ENCODE peak calls at places on chromosomes 11 and 22, in seven cellular contexts. B is Panc1, P is GM23338, V is HCT116, M is GM12878, S is K562, A is SK-N-SH. U is an unnamed sample.

GRCh38 chr22:43007519-43008102 is 7.3 kb downstream of the PACSIN2 start:
- DNase-seq in B (no peak), P (no peak), V (no peak), M (no peak), S (peak; percentile 52), A (no peak), U (peak; percentile 14)

GRCh38 chr11:72787262-72788104 is 6.4 kb downstream of the STARD10 start:
- DNase-seq in B (no peak), P (peak; percentile 95), V (no peak), M (no peak), S (peak; percentile 85), A (peak; percentile 46), U (peak; percentile 80)

GRCh38 chr11:79236541-79236971 is 204.3 kb downstream of the TENM4 start:
- DNase-seq in B (no peak), P (no peak), V (no peak), M (no peak), S (no peak), A (no peak), U (no peak)

GRCh38 chr11:131579932-131580387 is 209.5 kb downstream of the NTM start:
- DNase-seq in B (no peak), P (peak; percentile 87), V (no peak), M (no peak), S (peak; percentile 32), A (peak; percentile 61), U (peak; percentile 7)

GRCh38 chr11:105000167-105000566 is 22.8 kb downstream of the CASP5 start:
- DNase-seq in B (no peak), P (peak; percentile 50), V (peak; percentile 37), M (no peak), S (no peak), A (no peak), U (no peak)

GRCh38 chr11:65853249-65853979 is 4.6 kb downstream of the CFL1 start:
- DNase-seq in B (no peak), P (peak; percentile 68), V (no peak), M (no peak), S (no peak), A (peak; percentile 45), U (no peak)

GRCh38 chr11:44138286-44138685 is 42.8 kb downstream of the EXT2 start:
- DNase-seq in B (no peak), P (no peak), V (no peak), M (no peak), S (no peak), A (no peak), U (no peak)

GRCh38 chr11:32138902-32139301 is 48.0 kb downstream of the RCN1 start:
- DNase-seq in B (no peak), P (no peak), V (no peak), M (no peak), S (no peak), A (no peak), U (no peak)

GRCh38 chr22:48748113-48748859 is 1079.4 kb downstream of the BRD1 start:
- DNase-seq in B (no peak), P (no peak), V (no peak), M (no peak), S (no peak), A (no peak), U (no peak)

GRCh38 chr11:97862021-97862420 is 1158.7 kb upstream of the CNTN5 start:
- DNase-seq in B (no peak), P (no peak), V (no peak), M (no peak), S (no peak), A (no peak), U (no peak)

GRCh38 chr11:97860237-97860636 is 1160.5 kb upstream of the CNTN5 start:
- DNase-seq in B (no peak), P (no peak), V (no peak), M (no peak), S (no peak), A (no peak), U (no peak)

GRCh38 chr11:97865424-97866012 is 1155.2 kb upstream of the CNTN5 start:
- DNase-seq in B (no peak), P (no peak), V (no peak), M (no peak), S (no peak), A (no peak), U (no peak)
- TF ChIP-seq POLR2AphosphoS5 in B (no peak), P (no peak), V (no peak), M (no peak), S (no peak), A (no peak), U (no peak)

GRCh38 chr11:100735949-100736675 is 49.0 kb downstream of the ARHGAP42 start:
- DNase-seq in B (no peak), P (no peak), V (no peak), M (no peak), S (no peak), A (no peak), U (no peak)
- TF ChIP-seq REST in B (no peak), P (no peak), V (no peak), M (no peak), S (no peak), A (no peak), U (no peak)

DNA sequence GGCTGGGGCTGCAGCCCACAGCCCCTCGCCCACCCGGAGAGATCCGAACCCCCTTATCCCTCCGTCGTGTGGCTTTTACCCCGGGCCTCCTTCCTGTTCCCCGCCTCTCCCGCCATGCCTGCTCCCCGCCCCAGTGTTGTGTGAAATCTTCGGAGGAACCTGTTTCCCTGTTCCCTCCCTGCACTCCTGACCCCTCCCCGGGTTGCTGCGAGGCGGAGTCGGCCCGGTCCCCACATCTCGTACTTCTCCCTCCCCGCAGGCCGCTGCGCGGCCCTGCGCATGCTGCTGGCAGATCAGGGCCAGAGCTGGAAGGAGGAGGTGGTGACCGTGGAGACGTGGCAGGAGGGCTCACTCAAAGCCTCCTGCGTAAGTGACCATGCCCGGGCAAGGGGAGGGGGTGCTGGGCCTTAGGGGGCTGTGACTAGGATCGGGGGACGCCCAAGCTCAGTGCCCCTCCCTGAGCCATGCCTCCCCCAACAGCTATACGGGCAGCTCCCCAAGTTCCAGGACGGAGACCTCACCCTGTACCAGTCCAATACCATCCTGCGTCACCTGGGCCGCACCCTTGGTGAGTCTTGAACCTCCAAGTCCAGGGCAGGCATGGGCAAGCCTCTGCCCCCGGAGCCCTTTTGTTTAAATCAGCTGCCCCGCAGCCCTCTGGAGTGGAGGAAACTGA is 731 bp downstream of the GSTP1 start:
- DNase-seq in B (no peak), P (peak; percentile 65), V (no peak), M (no peak), S (peak; percentile 73), A (peak; percentile 80), U (peak; percentile 95)
- TF ChIP-seq POLR2AphosphoS5 in B (no peak), P (no peak), V (no peak), M (no peak), S (no peak), A (no peak), U (no peak)

GRCh38 chr22:44544523-44545433 is 46.7 kb upstream of the RTL6 start:
- DNase-seq in B (no peak), P (no peak), V (no peak), M (no peak), S (no peak), A (no peak), U (no peak)
- TF ChIP-seq REST in B (no peak), P (no peak), V (no peak), M (no peak), S (no peak), A (no peak), U (no peak)

DNA sequence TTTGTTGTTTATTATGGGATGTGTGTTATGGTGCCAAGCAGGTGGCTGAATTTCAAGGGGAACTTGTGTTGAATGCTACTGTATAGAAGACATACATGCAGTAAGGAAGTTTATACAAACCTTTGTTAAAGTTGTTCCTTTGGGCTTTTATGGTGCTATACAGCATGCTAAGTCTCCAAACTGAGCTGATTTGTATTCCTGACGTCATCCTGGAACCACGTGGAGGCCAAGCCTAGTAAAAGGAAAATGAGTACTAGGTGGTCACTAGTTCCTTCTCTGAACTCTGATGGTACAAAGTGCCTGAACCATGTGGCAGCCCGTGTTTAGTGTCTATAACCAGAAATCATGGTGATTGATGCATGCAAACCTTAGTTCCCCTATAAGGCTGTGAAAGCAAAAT is 8.0 kb upstream of the VSTM5 start:
- DNase-seq in B (no peak), P (no peak), V (no peak), M (no peak), S (no peak), A (no peak), U (no peak)
- TF ChIP-seq POLR2AphosphoS5 in B (no peak), P (no peak), V (no peak), M (no peak), S (no peak), A (no peak), U (no peak)

GRCh38 chr22:49914256-49914655 is 4.0 kb downstream of the ALG12 start:
- DNase-seq in B (no peak), P (no peak), V (no peak), M (no peak), S (no peak), A (no peak), U (no peak)

GRCh38 chr22:49910229-49911155 is 7.7 kb downstream of the ALG12 start:
- DNase-seq in B (no peak), P (no peak), V (no peak), M (no peak), S (no peak), A (no peak), U (no peak)

GRCh38 chr22:49913446-49913845 is 4.8 kb downstream of the ALG12 start:
- DNase-seq in B (no peak), P (no peak), V (no peak), M (no peak), S (no peak), A (no peak), U (no peak)

GRCh38 chr22:49913026-49913425 is 5.2 kb downstream of the ALG12 start:
- DNase-seq in B (no peak), P (no peak), V (no peak), M (no peak), S (no peak), A (no peak), U (no peak)

GRCh38 chr22:49911881-49912625 is 6.2 kb downstream of the ALG12 start:
- DNase-seq in B (no peak), P (no peak), V (no peak), M (no peak), S (no peak), A (no peak), U (no peak)
- TF ChIP-seq REST in B (no peak), P (no peak), V (no peak), M (no peak), S (no peak), A (no peak), U (no peak)